ENCODE peak calls at places on chromosome 22, in seven cellular contexts. V, X, M, A, S, I and O are unnamed samples.

GRCh38 chr22:19995611-19996339 is 20.8 kb downstream of the ARVCF start:
- DNase-seq in V (peak; percentile 84), X (no peak), M (no peak), A (no peak), S (no peak), I (no peak), O (peak; percentile 97)

GRCh38 chr22:32591620-32592019 is 117.0 kb downstream of the FBXO7 start:
- DNase-seq in V (peak; percentile 97), X (no peak), M (no peak), A (no peak), S (no peak), I (no peak), O (peak; percentile 78)

GRCh38 chr22:19321757-19322156 is 30.2 kb upstream of the CLTCL1 start:
- DNase-seq in V (no peak), X (no peak), M (no peak), A (no peak), S (no peak), I (no peak), O (no peak)

GRCh38 chr22:26939466-26939865 is 282.1 kb downstream of the MIAT start:
- DNase-seq in V (no peak), X (no peak), M (no peak), A (no peak), S (no peak), I (no peak), O (no peak)

GRCh38 chr22:23903328-23903971 is 9.3 kb downstream of the MIF start:
- DNase-seq in V (no peak), X (no peak), M (no peak), A (no peak), S (no peak), I (no peak), O (no peak)

GRCh38 chr22:19143967-19144400 is 467 bp downstream of the ESS2 start:
- DNase-seq in V (peak; percentile 6), X (peak; percentile 40), M (no peak), A (no peak), S (no peak), I (no peak), O (peak; percentile 93)

GRCh38 chr22:29456211-29456671 is 17.9 kb downstream of the RFPL1 start:
- DNase-seq in V (no peak), X (no peak), M (no peak), A (no peak), S (no peak), I (no peak), O (no peak)

GRCh38 chr22:24069721-24070120 is 58.6 kb downstream of the CABIN1 start:
- DNase-seq in V (no peak), X (no peak), M (no peak), A (no peak), S (no peak), I (no peak), O (no peak)

GRCh38 chr22:50673231-50674126 is 856 bp downstream of the SHANK3 start:
- DNase-seq in V (no peak), X (peak; percentile 34), M (no peak), A (peak; percentile 60), S (no peak), I (no peak), O (peak; percentile 83)

GRCh38 chr22:45248832-45249561 is 8.3 kb upstream of the KIAA0930 start:
- DNase-seq in V (no peak), X (no peak), M (no peak), A (no peak), S (no peak), I (no peak), O (peak; percentile 58)

GRCh38 chr22:27783436-27784098 is 18.0 kb downstream of the MN1 start:
- DNase-seq in V (no peak), X (no peak), M (no peak), A (no peak), S (no peak), I (no peak), O (peak; percentile 36)

GRCh38 chr22:19775496-19776325 is 15.1 kb downstream of the TBX1 start:
- DNase-seq in V (no peak), X (no peak), M (no peak), A (no peak), S (no peak), I (no peak), O (peak; percentile 69)

GRCh38 chr22:20209761-20210250 is 58.3 kb downstream of the RTN4R start:
- DNase-seq in V (no peak), X (no peak), M (no peak), A (no peak), S (no peak), I (no peak), O (no peak)

GRCh38 chr22:36580371-36580770 is 51.4 kb upstream of the EIF3D start:
- DNase-seq in V (no peak), X (no peak), M (no peak), A (peak; percentile 25), S (no peak), I (no peak), O (peak; percentile 56)

GRCh38 chr22:42196454-42196853 is 65.8 kb upstream of the CYP2D6 start:
- DNase-seq in V (no peak), X (no peak), M (no peak), A (no peak), S (no peak), I (no peak), O (no peak)

GRCh38 chr22:25748140-25748539 is 6.2 kb downstream of the MYO18B start:
- DNase-seq in V (no peak), X (no peak), M (no peak), A (no peak), S (no peak), I (no peak), O (peak; percentile 27)

GRCh38 chr22:38353142-38353629 is 36.0 kb upstream of the CSNK1E start:
- DNase-seq in V (peak; percentile 61), X (peak; percentile 62), M (peak; percentile 48), A (peak; percentile 93), S (peak; percentile 83), I (peak; percentile 85), O (peak; percentile 93)

GRCh38 chr22:47575291-47575690 is 812.8 kb downstream of the TBC1D22A start:
- DNase-seq in V (no peak), X (no peak), M (no peak), A (no peak), S (no peak), I (no peak), O (no peak)
- H3K9me3 ChIP-seq in V (no peaks in the 10 kb centered on the region), X (no peaks in the 10 kb centered on the region), M (no peaks in the 10 kb centered on the region), A (peaks cover 65% of the 10 kb centered on the region), S (no peaks in the 10 kb centered on the region), I (no peaks in the 10 kb centered on the region), O (peaks cover 4% of the 10 kb centered on the region)

DNA sequence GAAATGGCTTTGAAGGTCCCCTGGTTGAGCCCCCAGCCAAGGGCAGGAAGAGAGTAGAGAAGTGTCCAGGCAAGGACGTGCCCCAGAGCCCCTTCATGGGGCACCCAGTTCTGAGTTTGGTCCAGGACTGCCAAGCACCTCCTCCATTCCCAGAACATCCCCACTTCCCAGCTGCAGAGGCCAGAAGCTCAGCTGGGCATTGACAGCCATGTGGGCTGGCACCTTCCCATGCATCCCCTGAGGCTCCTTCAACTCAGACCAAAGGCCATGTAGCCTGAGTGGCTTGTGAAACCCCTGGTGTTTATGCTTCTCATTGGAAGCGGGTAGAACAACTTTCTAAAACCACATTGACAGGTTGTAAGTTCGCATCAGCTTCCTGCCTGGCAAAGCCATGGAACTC is 789.6 kb downstream of the TBC1D22A start:
- DNase-seq in V (no peak), X (no peak), M (no peak), A (no peak), S (no peak), I (no peak), O (no peak)
- H3K9me3 ChIP-seq in V (peaks cover under 1% of the 10 kb centered on the region), X (no peaks in the 10 kb centered on the region), M (no peaks in the 10 kb centered on the region), A (peaks cover 43% of the 10 kb centered on the region), S (no peaks in the 10 kb centered on the region), I (no peaks in the 10 kb centered on the region), O (no peaks in the 10 kb centered on the region)

GRCh38 chr22:49649166-49649565 is 178.5 kb downstream of the BRD1 start:
- DNase-seq in V (no peak), X (no peak), M (no peak), A (no peak), S (no peak), I (no peak), O (no peak)

GRCh38 chr22:49646876-49647275 is 180.8 kb downstream of the BRD1 start:
- DNase-seq in V (no peak), X (no peak), M (no peak), A (no peak), S (no peak), I (no peak), O (no peak)

GRCh38 chr22:49647346-49648026 is 180.2 kb downstream of the BRD1 start:
- DNase-seq in V (no peak), X (no peak), M (no peak), A (no peak), S (no peak), I (no peak), O (no peak)

GRCh38 chr22:49648053-49648452 is 179.6 kb downstream of the BRD1 start:
- DNase-seq in V (no peak), X (no peak), M (no peak), A (no peak), S (no peak), I (no peak), O (no peak)

GRCh38 chr22:49650336-49651241 is 177.1 kb downstream of the BRD1 start:
- DNase-seq in V (no peak), X (no peak), M (no peak), A (no peak), S (no peak), I (no peak), O (no peak)
- H3K9me3 ChIP-seq in V (no peaks in the 10 kb centered on the region), X (no peaks in the 10 kb centered on the region), M (no peaks in the 10 kb centered on the region), A (no peaks in the 10 kb centered on the region), S (no peaks in the 10 kb centered on the region), I (no peaks in the 10 kb centered on the region), O (no peaks in the 10 kb centered on the region)

GRCh38 chr22:48975252-48975780 is 852.4 kb downstream of the BRD1 start:
- DNase-seq in V (no peak), X (no peak), M (no peak), A (no peak), S (no peak), I (no peak), O (no peak)
- H3K9me3 ChIP-seq in V (no peaks in the 10 kb centered on the region), X (no peaks in the 10 kb centered on the region), M (no peaks in the 10 kb centered on the region), A (no peaks in the 10 kb centered on the region), S (no peaks in the 10 kb centered on the region), I (no peaks in the 10 kb centered on the region), O (peaks cover under 1% of the 10 kb centered on the region)